ENCODE peak calls at places on chromosomes 5 and 9, in nine cellular contexts. S, O, L, Q, B, V, R, P and M are unnamed samples.
A peak's percentile ranks its signal among the peaks of the same experiment; 100 is the strongest.

GRCh38 chr5:134451618-134452505 is 40.2 kb upstream of the CDKN2AIPNL start:
- DNase-seq in V (no peak), Q (peak; percentile 75), B (no peak), S (peak; percentile 86), O (no peak), P (no peak), L (peak; percentile 88), R (peak; percentile 79), M (no peak)

GRCh38 chr9:135132008-135132407 is 44.5 kb downstream of the OLFM1 start:
- DNase-seq in B (no peak), P (no peak), V (no peak), R (no peak), O (no peak), Q (no peak), S (no peak), L (no peak), M (no peak)

GRCh38 chr5:174504266-174504726 is 220.1 kb upstream of the MSX2 start:
- DNase-seq in V (no peak), O (no peak), Q (peak; percentile 16), R (no peak), L (no peak), B (no peak), P (no peak), S (no peak), M (no peak)

GRCh38 chr9:32395483-32396216 is 11.2 kb downstream of the ACO1 start:
- DNase-seq in L (peak; percentile 92), P (no peak), R (peak; percentile 72), S (peak; percentile 98), B (no peak), Q (peak; percentile 92), O (no peak), V (no peak), M (no peak)

GRCh38 chr9:37944266-37944650 is 40.3 kb upstream of the SLC25A51 start:
- DNase-seq in P (no peak), S (no peak), L (peak; percentile 27), Q (peak; percentile 42), V (no peak), O (no peak), B (no peak), R (peak; percentile 36), M (no peak)

GRCh38 chr9:91944711-91945110 is 5.3 kb downstream of the ROR2 start:
- DNase-seq in S (no peak), P (no peak), L (no peak), B (no peak), Q (no peak), V (no peak), R (no peak), O (no peak), M (no peak)

GRCh38 chr5:115895821-115896220 is 54.1 kb downstream of the AP3S1 start:
- DNase-seq in B (no peak), V (no peak), L (peak; percentile 55), O (no peak), Q (peak; percentile 47), P (no peak), S (peak; percentile 55), R (no peak), M (no peak)

GRCh38 chr9:88991066-88992030 is at the start of gene S1PR3:
- DNase-seq in O (no peak), S (no peak), R (peak; percentile 87), Q (no peak), P (no peak), L (peak; percentile 78), V (peak; percentile 82), B (peak; percentile 62), M (no peak)

GRCh38 chr9:131667576-131667975 is 72.3 kb downstream of the RAPGEF1 start:
- DNase-seq in V (no peak), P (peak; percentile 28), L (no peak), Q (peak; percentile 27), R (no peak), O (peak; percentile 66), B (peak; percentile 25), S (no peak), M (no peak)

GRCh38 chr5:136729901-136730355 is 364.6 kb upstream of the TRPC7 start:
- DNase-seq in V (no peak), Q (peak; percentile 96), B (no peak), R (no peak), S (peak; percentile 72), P (no peak), O (no peak), L (peak; percentile 83), M (no peak)

GRCh38 chr9:130186839-130187522 is 14.8 kb downstream of the NCS1 start:
- DNase-seq in V (peak; percentile 87), S (peak; percentile 55), Q (peak; percentile 37), B (no peak), R (peak; percentile 78), P (no peak), O (no peak), L (peak; percentile 70), M (no peak)

GRCh38 chr9:78559449-78559885 is 262.5 kb downstream of the PSAT1 start:
- DNase-seq in V (no peak), L (peak; percentile 53), Q (peak; percentile 80), B (no peak), R (no peak), S (peak; percentile 91), P (no peak), O (no peak), M (no peak)

DNA sequence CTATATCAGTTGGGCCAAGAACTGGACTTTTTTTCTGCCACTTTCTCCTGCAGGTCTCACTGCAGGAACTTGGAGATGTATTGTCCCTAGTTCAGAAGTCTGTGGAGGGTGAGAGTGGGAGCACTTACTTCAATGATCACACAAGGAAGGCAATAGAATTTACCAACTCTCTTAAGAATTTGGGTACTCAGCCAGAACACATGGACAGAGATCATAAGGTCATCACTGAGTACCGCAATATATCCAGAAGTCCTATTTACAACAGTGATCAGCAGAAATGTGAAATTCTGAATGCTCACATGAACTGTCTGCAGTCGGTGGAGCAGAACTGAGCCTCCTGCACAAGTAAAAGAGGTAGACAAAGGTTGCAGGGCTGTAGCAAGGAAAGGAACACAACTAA is 101.0 kb downstream of the FAM114A2 start:
- DNase-seq in R (no peak), B (no peak), P (no peak), S (no peak), Q (no peak), L (no peak), V (no peak), O (no peak), M (no peak)
- H3K9me3 ChIP-seq in R (peaks cover 6% of the 10 kb centered on the region), B (no peaks in the 10 kb centered on the region), P (peaks cover 5% of the 10 kb centered on the region), S (peaks cover 23% of the 10 kb centered on the region), Q (peaks cover 28% of the 10 kb centered on the region), L (peaks cover 63% of the 10 kb centered on the region), V (peaks cover 34% of the 10 kb centered on the region), O (no peaks in the 10 kb centered on the region), M (peaks cover 32% of the 10 kb centered on the region)

GRCh38 chr9:22893196-22893843 is 446.7 kb downstream of the DMRTA1 start:
- DNase-seq in O (no peak), R (no peak), S (no peak), P (no peak), Q (no peak), B (no peak), V (no peak), L (no peak), M (no peak)
- H3K9me3 ChIP-seq in O (no peaks in the 10 kb centered on the region), R (no peaks in the 10 kb centered on the region), S (no peaks in the 10 kb centered on the region), P (no peaks in the 10 kb centered on the region), Q (no peaks in the 10 kb centered on the region), B (no peaks in the 10 kb centered on the region), V (no peaks in the 10 kb centered on the region), L (no peaks in the 10 kb centered on the region), M (no peaks in the 10 kb centered on the region)

DNA sequence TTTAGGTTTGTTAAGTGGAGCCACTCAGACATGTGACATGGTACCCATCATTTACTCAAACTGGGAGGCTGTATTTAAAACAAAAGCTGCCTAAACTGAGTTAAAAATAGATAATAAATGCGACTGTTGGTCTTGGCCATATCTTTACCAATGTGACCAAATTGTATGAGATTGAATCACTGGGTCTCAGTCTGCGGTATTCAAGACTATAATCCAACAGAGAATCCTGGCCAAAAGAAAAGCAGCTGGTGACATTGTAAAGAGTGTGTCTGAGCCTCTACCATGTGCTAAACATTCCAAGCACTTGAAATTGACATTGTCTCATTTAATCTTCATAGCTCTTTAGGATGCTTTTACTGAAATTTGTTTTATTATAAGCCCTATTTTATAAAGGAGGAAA is 282.6 kb downstream of the ZNF608 start:
- DNase-seq in S (no peak), O (no peak), Q (peak; percentile 18), B (no peak), V (no peak), L (no peak), P (no peak), R (no peak), M (no peak)
- H3K9me3 ChIP-seq in S (peaks cover 9% of the 10 kb centered on the region), O (no peaks in the 10 kb centered on the region), Q (peaks cover 11% of the 10 kb centered on the region), B (no peaks in the 10 kb centered on the region), V (peaks cover 7% of the 10 kb centered on the region), L (peaks cover 49% of the 10 kb centered on the region), P (no peaks in the 10 kb centered on the region), R (no peaks in the 10 kb centered on the region), M (no peaks in the 10 kb centered on the region)

DNA sequence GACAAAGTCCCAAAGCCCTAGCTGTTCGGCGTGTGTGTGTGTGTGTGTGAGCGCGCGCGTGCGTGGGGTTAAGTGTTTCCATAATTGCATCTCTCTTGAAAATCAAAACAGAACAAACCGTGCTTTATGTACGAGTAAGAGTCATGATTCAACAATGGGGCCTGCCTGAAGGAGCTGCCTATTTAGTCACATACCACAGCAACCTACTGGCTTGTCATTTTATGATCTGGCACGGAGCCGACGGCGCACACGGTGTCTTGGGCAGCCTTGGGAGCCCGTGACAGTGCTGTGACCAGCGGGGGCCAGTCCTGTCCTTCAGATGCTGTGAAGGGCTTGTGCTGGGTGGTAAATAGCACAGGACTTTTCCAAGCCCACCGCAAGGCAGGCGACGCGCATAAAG is 270.4 kb upstream of the IRX1 start:
- DNase-seq in O (no peak), B (no peak), S (no peak), R (no peak), P (no peak), L (no peak), Q (peak; percentile 30), V (no peak), M (no peak)
- H3K9me3 ChIP-seq in O (no peaks in the 10 kb centered on the region), B (no peaks in the 10 kb centered on the region), S (peaks cover 45% of the 10 kb centered on the region), R (peaks cover 5% of the 10 kb centered on the region), P (peaks cover 6% of the 10 kb centered on the region), L (no peaks in the 10 kb centered on the region), Q (peaks cover 13% of the 10 kb centered on the region), V (no peaks in the 10 kb centered on the region), M (no peaks in the 10 kb centered on the region)

DNA sequence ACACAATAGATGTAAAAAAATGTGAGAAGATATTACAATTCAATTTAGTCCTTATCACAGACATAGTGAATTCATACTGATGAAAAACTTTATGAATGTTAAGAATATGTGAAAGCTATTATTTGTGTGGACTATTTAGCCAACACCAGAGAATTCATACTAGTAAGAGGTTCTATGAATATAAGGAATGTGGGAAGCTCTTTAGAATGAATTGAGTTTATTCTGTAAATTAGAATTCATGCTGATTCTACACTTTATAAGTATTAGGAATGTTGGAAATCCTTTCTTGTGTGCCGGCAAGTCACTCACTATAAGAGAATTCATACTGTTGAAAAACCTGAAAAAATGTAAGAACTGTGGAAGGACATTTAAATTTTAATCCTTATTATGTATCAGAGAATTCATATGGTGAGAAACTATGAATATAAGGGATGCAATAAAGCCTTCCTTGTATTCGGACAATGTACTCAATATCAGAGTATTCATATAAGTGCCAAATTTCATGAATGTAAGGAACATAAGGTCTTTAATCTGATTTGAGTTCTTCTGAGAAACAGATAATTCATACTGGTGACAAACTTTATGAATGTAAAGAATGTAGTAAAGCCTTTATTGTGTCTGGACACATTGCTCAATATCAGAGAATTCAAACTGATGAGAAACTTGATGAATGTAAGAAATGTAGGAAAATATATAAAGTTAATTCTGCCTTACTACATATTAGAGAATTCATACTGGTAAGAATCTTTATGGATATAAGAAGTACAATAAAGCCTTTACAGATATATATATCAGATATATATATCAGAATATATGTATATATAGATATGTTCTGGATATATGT is 21.5 kb upstream of the PCDHA1 start:
- DNase-seq in Q (peak; percentile 1), S (no peak), V (no peak), R (no peak), P (no peak), L (no peak), O (no peak), B (no peak), M (no peak)
- H3K9me3 ChIP-seq in Q (peaks cover 20% of the 10 kb centered on the region), S (peaks cover 37% of the 10 kb centered on the region), V (peaks cover 51% of the 10 kb centered on the region), R (peaks cover 10% of the 10 kb centered on the region), P (peaks cover 31% of the 10 kb centered on the region), L (peaks cover 84% of the 10 kb centered on the region), O (peaks cover 33% of the 10 kb centered on the region), B (no peaks in the 10 kb centered on the region), M (peaks cover 86% of the 10 kb centered on the region)

GRCh38 chr5:3751846-3752245 is 156.2 kb downstream of the IRX1 start:
- DNase-seq in Q (no peak), V (no peak), O (no peak), L (no peak), S (no peak), P (no peak), R (no peak), B (no peak), M (no peak)
- H3K9me3 ChIP-seq in Q (peaks cover 6% of the 10 kb centered on the region), V (no peaks in the 10 kb centered on the region), O (no peaks in the 10 kb centered on the region), L (peaks cover 6% of the 10 kb centered on the region), S (peaks cover 37% of the 10 kb centered on the region), P (no peaks in the 10 kb centered on the region), R (peaks cover 2% of the 10 kb centered on the region), B (no peaks in the 10 kb centered on the region), M (no peaks in the 10 kb centered on the region)